ENCODE peak calls at places on chromosome 13, in five cellular contexts. S is HepG2, D is SK-N-SH, N is GM12878, K is K562. M is an unnamed sample.

GRCh38 chr13:33258437-33259193 is 26.9 kb downstream of the STARD13 start:
- DNase-seq in N (no peak), D (no peak), K (no peak), S (peak), M (no peak)

GRCh38 chr13:43307921-43308433 is 284.6 kb downstream of the DNAJC15 start:
- DNase-seq in K (no peak), N (peak), D (peak), S (peak), M (peak)

GRCh38 chr13:108787709-108788394 is 158.4 kb downstream of the MYO16 start:
- DNase-seq in K (no peak), N (no peak), S (no peak), D (peak), M (no peak)

GRCh38 chr13:41756198-41756885 is 204.6 kb downstream of the VWA8 start:
- DNase-seq in K (no peak), D (no peak), N (no peak), S (no peak), M (no peak)

GRCh38 chr13:25920277-25920676 is 131.5 kb downstream of the SHISA2 start:
- DNase-seq in D (no peak), N (no peak), S (no peak), K (no peak), M (peak)

GRCh38 chr13:66543780-66544179 is 686.4 kb downstream of the PCDH9 start:
- DNase-seq in K (no peak), S (no peak), D (no peak), N (no peak), M (no peak)

GRCh38 chr13:79812070-79812850 is 331.3 kb downstream of the NDFIP2 start:
- DNase-seq in S (no peak), K (no peak), N (peak), D (no peak), M (no peak)

GRCh38 chr13:76470991-76471390 is 415.2 kb downstream of the KCTD12 start:
- DNase-seq in S (no peak), D (no peak), N (no peak), K (no peak), M (no peak)

GRCh38 chr13:54750521-54750920 is 1721.9 kb downstream of the OLFM4 start:
- DNase-seq in K (no peak), N (no peak), D (no peak), S (no peak), M (no peak)

GRCh38 chr13:91181892-91182291 is 165.6 kb upstream of the MIR17HG start:
- DNase-seq in K (no peak), N (no peak), D (no peak), S (peak), M (no peak)

GRCh38 chr13:91187522-91187921 is 160.0 kb upstream of the MIR17HG start:
- DNase-seq in S (no peak), K (no peak), D (no peak), N (no peak), M (no peak)

GRCh38 chr13:91184244-91184926 is 163.1 kb upstream of the MIR17HG start:
- DNase-seq in D (no peak), K (no peak), S (no peak), N (no peak), M (no peak)

DNA sequence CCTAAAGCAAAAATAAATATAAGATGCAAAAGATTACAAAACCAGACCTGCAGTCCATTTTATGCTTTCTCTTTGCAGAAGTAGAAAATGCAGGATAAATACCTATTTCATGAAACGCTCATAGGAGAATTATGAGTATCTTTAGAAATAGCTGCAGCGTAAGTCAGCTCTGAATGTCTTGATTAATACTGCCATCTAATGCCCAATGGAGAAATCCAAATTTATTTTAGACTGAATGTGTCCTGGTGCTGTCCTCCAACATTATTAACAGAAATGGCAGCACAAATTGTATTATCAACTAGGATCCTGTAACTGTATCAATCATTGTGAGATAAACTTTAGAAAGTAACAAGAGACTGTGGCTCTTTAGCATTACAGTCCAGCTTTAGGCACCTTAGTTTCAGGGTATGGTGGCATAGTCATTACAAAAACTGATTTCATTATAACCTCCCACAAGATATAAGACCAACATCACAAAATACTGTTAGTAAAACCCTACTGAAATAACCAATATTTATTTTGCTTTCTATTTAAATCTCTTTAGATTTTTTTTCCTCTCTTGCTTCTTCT is 162.1 kb upstream of the MIR17HG start:
- DNase-seq in D (peak), N (no peak), S (peak), K (no peak), M (no peak)
- TF ChIP-seq GABPA in D (no peak), N (no peak), S (no peak), K (no peak), M (no peak)

DNA sequence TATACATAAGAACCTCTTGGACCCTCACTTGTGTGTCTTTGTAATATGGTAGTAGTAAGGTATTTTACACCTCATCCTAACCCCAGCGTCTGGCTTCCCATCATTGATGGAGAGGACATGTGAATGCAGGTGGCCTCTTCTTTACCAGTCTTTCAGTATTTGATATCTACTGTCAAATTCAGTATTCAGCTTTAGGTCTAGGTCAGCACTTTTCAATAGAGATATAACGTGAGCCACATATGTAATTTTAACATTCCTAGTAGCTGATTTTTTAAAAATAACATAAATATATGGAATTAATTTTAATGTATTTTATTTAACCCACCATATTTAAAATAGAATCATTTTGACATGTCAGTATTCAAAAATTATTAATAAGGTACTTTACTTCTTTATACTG is 2.9 kb downstream of the RAP2A start:
- DNase-seq in K (no peak), S (no peak), N (no peak), D (no peak), M (no peak)
- H3K4me3 ChIP-seq in K (no peak), S (no peak), N (peak), D (peak), M (no peak)

GRCh38 chr13:21033866-21034601 is 27.4 kb downstream of the LATS2 start:
- DNase-seq in S (no peak), K (no peak), D (no peak), N (no peak), M (no peak)
- TF ChIP-seq REST in S (no peak), K (no peak), D (no peak), N (no peak), M (no peak)

GRCh38 chr13:22482496-22483000 is 698.2 kb upstream of the SGCG start:
- DNase-seq in K (no peak), S (no peak), D (no peak), N (no peak), M (no peak)
- TF ChIP-seq GABPA in K (no peak), S (no peak), D (no peak), N (no peak), M (no peak)

DNA sequence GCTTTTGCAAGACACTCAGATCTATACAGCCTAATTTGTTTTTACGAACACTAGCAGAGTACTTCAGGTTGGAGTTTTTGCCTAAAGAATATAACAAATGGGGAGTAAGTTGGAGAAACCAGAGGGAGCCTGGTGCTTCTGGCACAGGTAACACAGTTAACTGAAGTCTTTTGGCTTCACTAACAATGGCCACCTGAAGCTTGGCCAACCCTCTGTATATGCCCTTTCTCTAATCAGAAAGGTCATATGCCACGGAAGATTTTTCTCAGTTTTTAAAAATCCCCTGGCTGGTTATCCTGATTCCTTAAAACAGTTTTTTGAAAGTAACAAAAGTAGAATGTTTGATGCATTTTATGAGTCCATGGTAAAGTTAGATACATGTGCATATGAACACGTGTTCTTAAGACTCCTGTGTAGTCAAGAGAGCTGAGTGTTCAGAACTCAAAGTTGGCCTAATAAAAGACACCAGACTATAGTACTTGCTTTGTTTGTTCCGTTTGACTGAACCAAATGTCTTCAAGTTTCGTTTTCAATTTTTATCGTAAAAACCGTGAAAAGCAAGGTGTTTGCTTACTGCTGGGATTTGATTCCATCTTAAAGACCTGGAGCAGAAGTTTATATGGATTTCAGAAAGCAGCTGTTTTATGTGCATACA is 137.5 kb downstream of the KCNRG start:
- DNase-seq in K (no peak), S (no peak), N (no peak), D (no peak), M (no peak)
- H3K4me3 ChIP-seq in K (no peak), S (no peak), N (no peak), D (no peak), M (no peak)

DNA sequence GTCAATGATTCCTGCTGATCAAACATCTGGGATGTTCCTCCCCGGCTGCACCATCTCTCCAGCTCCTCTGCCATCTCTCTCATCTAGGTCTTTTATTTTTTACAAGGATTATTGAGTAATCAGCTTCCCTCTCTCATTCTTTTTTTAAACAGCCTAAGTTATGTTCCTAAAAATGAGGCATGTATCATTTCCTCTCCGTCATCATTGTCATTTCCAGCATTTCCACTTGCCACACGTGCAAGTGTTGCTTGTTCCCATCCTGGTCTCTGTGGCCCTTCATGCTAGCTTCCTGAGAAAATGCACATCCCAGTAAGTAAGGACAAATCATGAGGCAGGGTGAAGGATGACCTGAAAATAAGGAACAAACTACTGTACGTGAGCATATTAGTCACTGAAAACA is 102.7 kb upstream of the POSTN start:
- DNase-seq in N (no peak), D (no peak), S (no peak), K (no peak), M (no peak)
- TF ChIP-seq REST in N (no peak), D (no peak), S (no peak), K (no peak), M (no peak)

GRCh38 chr13:113646376-113646775 is 11.6 kb downstream of the ATP4B start:
- DNase-seq in N (no peak), S (no peak), K (no peak), D (no peak), M (no peak)
- TF ChIP-seq GABPA in N (no peak), S (no peak), K (no peak), D (no peak), M (no peak)